ENCODE peak calls at places on chromosome 21, in seven cellular contexts. A is Peyer's patch, V is GM12891, N is heart left ventricle, S is endothelial cell of umbilical vein, Y is prostate gland, B is body of pancreas. W is an unnamed sample.

GRCh38 chr21:32155226-32155625 is 123.6 kb downstream of the MIS18A start:
- DNase-seq in N (no peak), A (no peak), Y (no peak), S (no peak), B (no peak), V (no peak), W (no peak)

GRCh38 chr21:21029159-21029558 is 30.9 kb downstream of the NCAM2 start:
- DNase-seq in N (no peak), V (no peak), B (no peak), A (no peak), S (no peak), Y (no peak), W (no peak)

GRCh38 chr21:46622226-46622625 is 13.2 kb upstream of the PRMT2 start:
- DNase-seq in N (peak; percentile 62), Y (no peak), A (peak; percentile 57), S (peak; percentile 36), V (no peak), B (peak; percentile 55), W (no peak)

GRCh38 chr21:46122241-46122671 is 24.3 kb downstream of the COL6A2 start:
- DNase-seq in S (no peak), N (peak; percentile 7), Y (no peak), B (no peak), V (peak; percentile 13), A (no peak), W (no peak)

GRCh38 chr21:37436180-37436579 is 69.6 kb downstream of the DYRK1A start:
- DNase-seq in Y (no peak), S (no peak), V (no peak), N (no peak), B (no peak), A (no peak), W (no peak)

GRCh38 chr21:30434033-30434631 is 4.1 kb downstream of the KRTAP13-4 start:
- DNase-seq in V (no peak), S (no peak), A (no peak), Y (peak; percentile 10), N (no peak), B (peak; percentile 39), W (no peak)

GRCh38 chr21:15134711-15135110 is 69.9 kb upstream of the NRIP1 start:
- DNase-seq in S (peak; percentile 44), A (peak; percentile 58), B (peak; percentile 24), Y (no peak), V (no peak), N (no peak), W (no peak)

GRCh38 chr21:34771512-34772028 is 102.8 kb downstream of the CLIC6 start:
- DNase-seq in A (no peak), V (no peak), N (no peak), B (no peak), S (peak; percentile 11), Y (no peak), W (no peak)

GRCh38 chr21:44847261-44848056 is 26.0 kb downstream of the PTTG1IP start:
- DNase-seq in A (peak; percentile 44), N (no peak), S (no peak), Y (no peak), V (no peak), B (no peak), W (no peak)

GRCh38 chr21:44848821-44849521 is 24.5 kb downstream of the PTTG1IP start:
- DNase-seq in V (no peak), B (no peak), A (peak; percentile 42), N (no peak), S (no peak), Y (no peak), W (no peak)

GRCh38 chr21:44849616-44850130 is 23.8 kb downstream of the PTTG1IP start:
- DNase-seq in Y (no peak), A (peak; percentile 85), V (no peak), N (no peak), B (no peak), S (no peak), W (no peak)

GRCh38 chr21:44850905-44851657 is 22.4 kb downstream of the PTTG1IP start:
- DNase-seq in S (no peak), N (no peak), V (no peak), A (no peak), Y (no peak), B (no peak), W (no peak)

DNA sequence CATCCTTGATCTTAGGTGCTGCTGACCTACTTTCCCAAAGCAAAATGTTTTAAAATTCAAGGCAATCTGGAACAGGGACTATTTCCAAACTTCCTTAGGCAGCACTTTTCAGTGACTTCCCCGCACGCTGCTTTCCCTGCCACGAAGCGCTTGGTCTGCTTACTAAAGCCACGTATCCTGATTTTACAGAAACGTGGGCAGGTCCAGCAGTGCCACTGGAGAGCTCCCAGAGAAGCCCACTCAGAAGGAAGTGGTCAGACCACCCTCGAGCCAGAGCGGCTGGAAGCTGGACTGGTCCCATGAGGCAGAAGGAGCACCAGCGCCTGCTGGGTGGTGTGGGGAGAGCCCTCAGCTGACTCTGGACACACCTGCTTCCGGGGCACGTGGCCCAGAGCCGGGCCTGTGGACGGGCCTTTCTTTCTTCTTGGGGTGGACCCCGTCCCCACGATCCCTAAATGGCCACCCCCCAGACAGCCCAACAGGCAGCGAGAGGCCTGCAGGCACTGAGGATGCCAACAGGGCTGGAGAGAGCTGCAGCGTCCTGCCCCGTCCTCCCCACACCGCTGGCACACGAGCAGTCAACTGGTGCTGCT is 23.2 kb downstream of the PTTG1IP start:
- DNase-seq in B (no peak), S (no peak), V (no peak), N (no peak), Y (no peak), A (peak; percentile 47), W (no peak)
- TF ChIP-seq POLR2A in B (no peak), S (no peak), V (no peak), N (no peak), Y (no peak), A (no peak), W (no peak)

GRCh38 chr21:43777953-43778352 is 1.8 kb upstream of the CSTB start:
- DNase-seq in S (no peak), A (no peak), B (no peak), Y (no peak), N (no peak), V (no peak), W (no peak)

GRCh38 chr21:43775190-43775589 is 918 bp downstream of the CSTB start:
- DNase-seq in S (no peak), B (no peak), V (no peak), N (no peak), Y (no peak), A (no peak), W (no peak)

GRCh38 chr21:43778469-43779335 is 2.6 kb upstream of the CSTB start:
- DNase-seq in S (no peak), A (no peak), B (no peak), V (no peak), Y (no peak), N (no peak), W (no peak)

GRCh38 chr21:43774163-43774562 is 1.9 kb downstream of the CSTB start:
- DNase-seq in N (no peak), S (no peak), A (no peak), V (no peak), Y (no peak), B (no peak), W (no peak)

GRCh38 chr21:43775795-43776430 is at the start of gene CSTB:
- DNase-seq in Y (peak; percentile 79), V (peak; percentile 89), A (peak; percentile 91), N (peak; percentile 91), S (peak; percentile 68), B (peak; percentile 76), W (no peak)
- TF ChIP-seq POLR2A in Y (peak; percentile 89), V (peak; percentile 52), A (peak; percentile 65), N (no peak), S (peak; percentile 83), B (peak; percentile 61), W (no peak)

GRCh38 chr21:33641339-33642026 is at the start of gene CRYZL1:
- DNase-seq in A (peak; percentile 100), B (peak; percentile 100), N (peak; percentile 100), S (peak; percentile 99), Y (peak; percentile 100), V (peak; percentile 76), W (peak; percentile 99)
- TF ChIP-seq POLR2A in A (peak; percentile 67), B (peak; percentile 83), N (no peak), S (peak; percentile 62), Y (peak; percentile 88), V (peak; percentile 59), W (no peak)

GRCh38 chr21:45074048-45074817 is at the start of gene ADARB1:
- DNase-seq in V (peak; percentile 90), Y (peak; percentile 44), N (peak; percentile 76), S (peak; percentile 29), A (peak; percentile 74), B (peak; percentile 50), W (no peak)

GRCh38 chr21:45074818-45075605 is 632 bp downstream of the ADARB1 start:
- DNase-seq in V (no peak), A (peak; percentile 50), B (no peak), N (no peak), Y (no peak), S (peak; percentile 38), W (no peak)

GRCh38 chr21:45078371-45078770 is 4.0 kb downstream of the ADARB1 start:
- DNase-seq in B (no peak), V (no peak), S (no peak), Y (no peak), N (no peak), A (no peak), W (no peak)

GRCh38 chr21:45075606-45076244 is 1.3 kb downstream of the ADARB1 start:
- DNase-seq in A (no peak), N (no peak), V (no peak), S (peak; percentile 25), Y (no peak), B (no peak), W (no peak)

GRCh38 chr21:45076245-45076661 is 1.9 kb downstream of the ADARB1 start:
- DNase-seq in S (no peak), B (no peak), N (no peak), A (no peak), Y (no peak), V (no peak), W (no peak)
- TF ChIP-seq POLR2A in S (no peak), B (no peak), N (no peak), A (no peak), Y (no peak), V (no peak), W (no peak)

DNA sequence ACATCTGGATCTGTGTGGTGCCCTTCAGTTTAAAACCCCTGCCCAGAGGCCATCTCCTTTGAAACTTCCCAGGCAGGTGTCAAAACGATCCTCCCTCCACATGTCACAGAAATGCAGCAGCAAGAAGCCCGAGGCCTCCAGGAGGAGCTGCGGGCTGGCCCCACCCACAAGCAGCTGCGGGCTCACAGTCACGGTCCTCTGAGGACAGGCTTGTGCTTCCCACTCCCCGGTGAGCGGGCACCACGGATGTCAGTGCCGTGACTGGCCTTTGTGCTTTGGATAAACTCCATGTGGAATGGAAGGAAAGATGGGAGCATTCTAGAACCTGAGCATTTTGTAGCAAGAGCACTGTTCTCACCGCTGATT is 65.8 kb downstream of the SIK1 start:
- DNase-seq in B (no peak), A (peak; percentile 69), Y (peak; percentile 67), S (no peak), V (no peak), N (peak; percentile 65), W (no peak)
- TF ChIP-seq POLR2A in B (no peak), A (no peak), Y (no peak), S (no peak), V (no peak), N (no peak), W (no peak)

GRCh38 chr21:29318354-29318753 is 19.6 kb downstream of the BACH1 start:
- DNase-seq in V (no peak), B (peak; percentile 23), A (no peak), S (no peak), N (no peak), Y (no peak), W (no peak)
- TF ChIP-seq POLR2A in V (no peak), B (no peak), A (no peak), S (no peak), N (no peak), Y (no peak), W (no peak)

GRCh38 chr21:41167348-41168342 is at the start of gene BACE2:
- DNase-seq in V (peak; percentile 60), B (peak; percentile 80), S (peak; percentile 72), N (peak; percentile 86), Y (peak; percentile 89), A (peak; percentile 88), W (no peak)
- TF ChIP-seq POLR2A in V (no peak), B (peak; percentile 65), S (no peak), N (no peak), Y (peak; percentile 66), A (peak; percentile 40), W (no peak)

W was measured in esophagus squamous epithelium.